ENCODE peak calls at places on chromosomes 16 and 17, in eight cellular contexts. I is IMR-90, R is body of pancreas, B is heart left ventricle, P is pancreas, F is ovary, N is neural progenitor cell, Q is cardiac muscle cell. S is an unnamed sample. For H3K9me3, the result is how much of the 10 kb centered on the place peaks cover.

GRCh38 chr17:4362141-4362540 is 4.3 kb downstream of the UBE2G1 start:
- DNase-seq in N (no peak), I (no peak), P (no peak), F (no peak), Q (peak), B (no peak), R (no peak), S (no peak)

GRCh38 chr16:85017151-85017550 is 5.8 kb upstream of the ZDHHC7 start:
- DNase-seq in F (no peak), R (no peak), I (peak), B (peak), Q (peak), N (no peak), P (no peak), S (no peak)

GRCh38 chr16:84471966-84472365 is 32.5 kb downstream of the MEAK7 start:
- DNase-seq in P (no peak), Q (no peak), I (no peak), F (peak), R (no peak), B (no peak), N (no peak), S (no peak)

GRCh38 chr16:85569615-85570212 is 43.4 kb upstream of the GSE1 start:
- DNase-seq in P (peak), I (peak), N (no peak), B (no peak), F (no peak), R (peak), Q (peak), S (no peak)

GRCh38 chr17:2179615-2180295 is 123.8 kb downstream of the SMG6 start:
- DNase-seq in R (peak), Q (peak), B (peak), F (peak), I (peak), N (no peak), P (peak), S (no peak)

GRCh38 chr17:55237268-55237667 is 27.5 kb upstream of the HLF start:
- DNase-seq in Q (peak), P (no peak), R (no peak), I (no peak), B (no peak), N (no peak), F (no peak), S (no peak)

GRCh38 chr16:5428932-5429331 is 331.3 kb upstream of the EEF2KMT start:
- DNase-seq in R (no peak), I (no peak), P (no peak), B (no peak), F (no peak), Q (no peak), N (peak), S (no peak)

GRCh38 chr16:20904507-20905079 is 4.0 kb downstream of the LYRM1 start:
- DNase-seq in R (no peak), F (no peak), B (no peak), N (no peak), P (peak), I (peak), Q (peak), S (peak)

GRCh38 chr17:16377804-16378400 is 3.0 kb upstream of the UBB start:
- DNase-seq in N (no peak), P (peak), I (peak), R (peak), B (no peak), F (no peak), Q (peak), S (no peak)

GRCh38 chr17:75325827-75326586 is 36.8 kb upstream of the SLC25A19 start:
- DNase-seq in N (no peak), I (peak), F (no peak), P (no peak), B (no peak), Q (peak), R (no peak), S (no peak)

GRCh38 chr17:39244016-39244599 is 18.4 kb upstream of the STAC2 start:
- DNase-seq in Q (no peak), B (no peak), F (no peak), R (no peak), I (no peak), N (no peak), P (no peak), S (peak)

GRCh38 chr16:14341324-14342225 is 270.5 kb downstream of the MRTFB start:
- DNase-seq in N (no peak), Q (no peak), P (no peak), F (no peak), B (no peak), R (no peak), I (no peak), S (no peak)

GRCh38 chr16:79071424-79071823 is 529.1 kb downstream of the MAF start:
- DNase-seq in N (no peak), F (peak), B (peak), P (no peak), Q (no peak), R (peak), I (no peak), S (no peak)

GRCh38 chr16:2178321-2179106 is 17.9 kb downstream of the CASKIN1 start:
- DNase-seq in Q (peak), R (no peak), N (peak), P (no peak), F (no peak), I (no peak), B (no peak), S (peak)

GRCh38 chr17:51147641-51148040 is 5.7 kb upstream of the NME1 start:
- DNase-seq in P (no peak), B (no peak), R (no peak), Q (peak), N (no peak), I (peak), F (no peak), S (no peak)

GRCh38 chr16:85419503-85420408 is 193.4 kb upstream of the GSE1 start:
- DNase-seq in I (no peak), N (no peak), Q (no peak), B (no peak), F (peak), P (peak), R (peak), S (no peak)

GRCh38 chr17:41896726-41897125 is 22.0 kb downstream of the ACLY start:
- DNase-seq in P (no peak), F (no peak), Q (no peak), B (no peak), I (no peak), R (no peak), N (no peak), S (no peak)

GRCh38 chr17:41893384-41893783 is 25.4 kb downstream of the ACLY start:
- DNase-seq in B (no peak), R (no peak), F (no peak), N (no peak), Q (no peak), I (no peak), P (no peak), S (no peak)

GRCh38 chr17:41891135-41892065 is 26.2 kb upstream of the KLHL11 start:
- DNase-seq in B (no peak), R (no peak), P (no peak), F (no peak), I (no peak), Q (no peak), N (no peak), S (no peak)

GRCh38 chr17:41894791-41895331 is 23.9 kb downstream of the ACLY start:
- DNase-seq in Q (peak), N (no peak), P (no peak), I (peak), B (peak), F (peak), R (peak), S (no peak)

GRCh38 chr17:41895617-41896016 is 23.1 kb downstream of the ACLY start:
- DNase-seq in F (peak), I (peak), P (peak), N (no peak), B (peak), R (peak), Q (peak), S (no peak)
- H3K27ac ChIP-seq in F (no peak), I (peak), P (peak), N (no peak), B (no peak), R (no peak), Q (peak), S (no peak)

GRCh38 chr16:35910409-35910808 is 2451.0 kb downstream of the TP53TG3F start:
- DNase-seq in N (no peak), I (no peak), Q (no peak), R (no peak), P (no peak), F (no peak), B (no peak), S (no peak)
- H3K9me3 ChIP-seq in N (under half), I (under half), Q (under half), R (under half), P (under half), F (under half), B (under half), S (under half)

GRCh38 chr17:56257075-56257474 is 103.8 kb downstream of the ANKFN1 start:
- DNase-seq in B (no peak), R (no peak), P (no peak), Q (no peak), F (no peak), N (no peak), I (no peak), S (no peak)
- TF ChIP-seq CTCF in B (no peak), R (no peak), P (no peak), Q (no peak), F (no peak), N (no peak), I (no peak), S (no peak)

GRCh38 chr16:88519938-88520653 is 50.1 kb upstream of the ZC3H18 start:
- DNase-seq in P (no peak), I (no peak), N (no peak), Q (no peak), R (no peak), B (no peak), F (no peak), S (no peak)

GRCh38 chr16:88524274-88524972 is 45.8 kb upstream of the ZC3H18 start:
- DNase-seq in P (no peak), N (no peak), R (no peak), F (peak), I (no peak), B (no peak), Q (no peak), S (no peak)

GRCh38 chr16:88521674-88522073 is 48.5 kb upstream of the ZC3H18 start:
- DNase-seq in Q (no peak), N (no peak), R (no peak), F (no peak), P (no peak), B (no peak), I (no peak), S (no peak)

GRCh38 chr16:88523381-88524159 is 46.6 kb upstream of the ZC3H18 start:
- DNase-seq in F (peak), P (no peak), N (no peak), B (no peak), I (no peak), Q (no peak), R (no peak), S (no peak)

DNA sequence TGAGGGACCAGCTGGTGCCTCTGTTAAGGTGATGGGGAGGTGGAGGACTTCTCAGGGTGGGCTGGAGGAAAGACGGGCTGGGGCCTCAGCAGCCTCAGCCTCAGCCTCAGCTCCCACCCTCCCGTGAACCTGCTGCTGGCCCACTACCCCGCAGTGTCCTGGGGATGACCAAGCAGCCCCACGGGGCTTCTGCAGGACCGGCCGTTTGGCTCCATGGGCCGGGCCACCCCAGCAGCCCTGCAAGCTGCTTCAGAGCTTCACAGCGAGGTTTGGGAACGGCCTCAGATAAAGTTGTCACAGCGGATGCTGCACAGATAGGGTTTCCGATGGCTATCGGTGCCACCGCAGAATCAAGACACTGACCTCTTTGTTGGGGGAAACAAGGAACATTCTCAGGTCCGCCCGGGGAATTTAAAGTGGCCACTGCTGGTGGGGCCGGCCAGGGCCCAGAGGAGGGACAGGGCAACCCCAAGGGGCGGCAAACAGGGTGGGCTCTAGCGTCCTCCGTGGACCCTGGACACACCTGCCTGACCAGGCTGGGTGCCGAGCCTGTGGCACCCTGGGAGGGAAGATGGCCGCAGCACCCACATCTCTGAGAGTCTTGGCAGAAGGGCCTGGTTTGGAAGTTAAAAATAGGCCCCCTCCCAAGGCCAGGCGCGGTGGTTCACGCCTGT is 47.8 kb upstream of the ZC3H18 start:
- DNase-seq in R (no peak), F (no peak), Q (no peak), I (no peak), P (no peak), N (no peak), B (no peak), S (no peak)
- H3K27ac ChIP-seq in R (no peak), F (no peak), Q (peak), I (no peak), P (no peak), N (no peak), B (no peak), S (no peak)

S was measured in CD4-positive, alpha-beta T cell.